ENCODE peak calls at places on chromosomes 12 and 14, in five cellular contexts. One of them, this sample, is unnamed.

GRCh38 chr12:46677749-46678148 is 148.0 kb downstream of the SLC38A4 start:
- DNase-seq in K562: peak; percentile 19
- DNase-seq in HepG2: peak; percentile 66
- DNase-seq in H1: no peak
- DNase-seq in SK-N-SH: peak; percentile 9
- DNase-seq in this sample: no peak

GRCh38 chr12:63400746-63401145 is 249.7 kb upstream of the AVPR1A start:
- DNase-seq in HepG2: peak; percentile 45
- DNase-seq in H1: no peak
- DNase-seq in SK-N-SH: no peak
- DNase-seq in K562: no peak
- DNase-seq in this sample: no peak

GRCh38 chr14:69317780-69318179 is 57.8 kb downstream of the GALNT16 start:
- DNase-seq in K562: no peak
- DNase-seq in HepG2: no peak
- DNase-seq in SK-N-SH: no peak
- DNase-seq in H1: no peak
- DNase-seq in this sample: no peak

GRCh38 chr14:105023791-105024480 is 3.1 kb upstream of the CDCA4 start:
- DNase-seq in SK-N-SH: no peak
- DNase-seq in HepG2: no peak
- DNase-seq in H1: no peak
- DNase-seq in K562: no peak
- DNase-seq in this sample: peak; percentile 18

GRCh38 chr14:53655080-53655785 is 301.4 kb downstream of the BMP4 start:
- DNase-seq in HepG2: no peak
- DNase-seq in K562: no peak
- DNase-seq in SK-N-SH: no peak
- DNase-seq in H1: no peak
- DNase-seq in this sample: no peak

GRCh38 chr14:94380225-94381148 is 7.9 kb downstream of the SERPINA1 start:
- DNase-seq in H1: no peak
- DNase-seq in HepG2: no peak
- DNase-seq in SK-N-SH: no peak
- DNase-seq in K562: no peak
- DNase-seq in this sample: no peak

GRCh38 chr14:91154851-91155625 is 41.2 kb downstream of the DGLUCY start:
- DNase-seq in SK-N-SH: peak; percentile 40
- DNase-seq in HepG2: no peak
- DNase-seq in H1: no peak
- DNase-seq in K562: peak; percentile 40
- DNase-seq in this sample: peak; percentile 29

GRCh38 chr12:108232565-108232964 is 103.5 kb downstream of the WSCD2 start:
- DNase-seq in H1: no peak
- DNase-seq in HepG2: no peak
- DNase-seq in SK-N-SH: no peak
- DNase-seq in K562: no peak
- DNase-seq in this sample: peak; percentile 6

GRCh38 chr14:76489667-76490066 is 113.7 kb downstream of the ESRRB start:
- DNase-seq in SK-N-SH: no peak
- DNase-seq in K562: no peak
- DNase-seq in HepG2: no peak
- DNase-seq in H1: no peak
- DNase-seq in this sample: no peak

GRCh38 chr12:19529933-19530630 is 90.8 kb downstream of the AEBP2 start:
- DNase-seq in SK-N-SH: peak; percentile 62
- DNase-seq in H1: no peak
- DNase-seq in HepG2: no peak
- DNase-seq in K562: no peak
- DNase-seq in this sample: no peak

GRCh38 chr12:22656376-22656775 is 31.4 kb downstream of the ETNK1 start:
- DNase-seq in H1: no peak
- DNase-seq in K562: no peak
- DNase-seq in SK-N-SH: no peak
- DNase-seq in HepG2: no peak
- DNase-seq in this sample: no peak
- TF ChIP-seq JUND in H1: no peak
- TF ChIP-seq JUND in K562: no peak
- TF ChIP-seq JUND in SK-N-SH: no peak
- TF ChIP-seq JUND in HepG2: no peak
- TF ChIP-seq JUND in this sample: no peak

GRCh38 chr12:47900480-47901129 is 4.2 kb downstream of the VDR start:
- DNase-seq in HepG2: peak; percentile 86
- DNase-seq in K562: no peak
- DNase-seq in SK-N-SH: no peak
- DNase-seq in H1: no peak
- DNase-seq in this sample: peak; percentile 29
- H3K4me2 ChIP-seq in HepG2: peak overlapping the region; percentile 35
- H3K4me2 ChIP-seq in K562: no peak overlapping the region
- H3K4me2 ChIP-seq in SK-N-SH: no peak overlapping the region
- H3K4me2 ChIP-seq in H1: no peak overlapping the region
- H3K4me2 ChIP-seq in this sample: no peak overlapping the region

GRCh38 chr14:99633913-99634312 is 11.0 kb upstream of the HHIPL1 start:
- DNase-seq in SK-N-SH: no peak
- DNase-seq in HepG2: no peak
- DNase-seq in K562: no peak
- DNase-seq in H1: no peak
- DNase-seq in this sample: no peak
- TF ChIP-seq JUND in SK-N-SH: no peak
- TF ChIP-seq JUND in HepG2: no peak
- TF ChIP-seq JUND in K562: no peak
- TF ChIP-seq JUND in H1: no peak
- TF ChIP-seq JUND in this sample: no peak

GRCh38 chr12:1529228-1529861 is 65.0 kb downstream of the FBXL14 start:
- DNase-seq in HepG2: no peak
- DNase-seq in H1: no peak
- DNase-seq in K562: no peak
- DNase-seq in SK-N-SH: no peak
- DNase-seq in this sample: no peak
- H3K4me2 ChIP-seq in HepG2: no peak overlapping the region
- H3K4me2 ChIP-seq in H1: peak overlapping the region; percentile 67
- H3K4me2 ChIP-seq in K562: no peak overlapping the region
- H3K4me2 ChIP-seq in SK-N-SH: peak overlapping the region; percentile 93
- H3K4me2 ChIP-seq in this sample: no peak overlapping the region

GRCh38 chr12:127728285-127728684 is 538.7 kb upstream of the TMEM132C start:
- DNase-seq in K562: no peak
- DNase-seq in HepG2: no peak
- DNase-seq in SK-N-SH: no peak
- DNase-seq in H1: no peak
- DNase-seq in this sample: no peak
- TF ChIP-seq JUND in K562: no peak
- TF ChIP-seq JUND in HepG2: no peak
- TF ChIP-seq JUND in SK-N-SH: no peak
- TF ChIP-seq JUND in H1: no peak
- TF ChIP-seq JUND in this sample: no peak

DNA sequence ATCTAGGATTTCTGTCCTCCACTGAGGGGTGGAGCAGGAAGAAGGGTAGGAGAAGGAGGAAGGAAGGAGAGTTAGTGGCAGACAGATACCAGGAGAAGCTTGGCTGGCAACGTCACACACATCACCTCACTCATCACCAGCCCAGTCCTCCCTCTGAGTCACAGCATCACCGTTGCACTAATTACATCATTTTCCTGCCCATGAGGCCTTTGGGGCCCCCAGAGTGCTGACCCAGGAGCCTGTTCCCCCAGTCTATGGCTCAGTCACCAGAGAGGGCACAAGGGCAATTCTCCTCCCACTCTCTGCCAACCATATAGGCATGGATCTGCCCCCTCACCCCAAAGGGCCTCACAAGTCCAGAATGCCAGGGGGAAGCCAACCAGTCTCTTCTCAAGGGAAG is 4.6 kb downstream of the RND1 start:
- DNase-seq in K562: no peak
- DNase-seq in HepG2: no peak
- DNase-seq in SK-N-SH: no peak
- DNase-seq in H1: no peak
- DNase-seq in this sample: no peak
- H3K4me2 ChIP-seq in K562: no peak overlapping the region
- H3K4me2 ChIP-seq in HepG2: no peak overlapping the region
- H3K4me2 ChIP-seq in SK-N-SH: no peak overlapping the region
- H3K4me2 ChIP-seq in H1: no peak overlapping the region
- H3K4me2 ChIP-seq in this sample: no peak overlapping the region

DNA sequence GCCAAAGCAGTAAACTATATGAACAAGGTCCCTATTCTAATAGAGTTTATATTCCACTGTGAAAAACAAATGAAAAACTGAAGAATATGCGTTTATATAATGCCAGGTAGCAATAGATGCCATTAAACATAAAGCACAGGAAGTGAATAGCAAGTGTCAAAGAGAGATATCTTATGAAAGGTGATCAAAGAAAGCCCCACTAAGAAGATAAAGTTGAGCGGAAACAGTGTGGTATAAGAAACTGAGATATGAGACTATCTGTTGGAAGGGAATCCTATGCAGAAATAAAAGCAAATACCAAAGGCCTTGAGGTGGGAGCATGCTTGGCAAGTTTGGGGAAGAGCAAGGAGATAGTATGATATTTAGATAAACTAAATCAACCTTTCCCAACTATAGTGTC is 123.1 kb upstream of the FAR2 start:
- DNase-seq in K562: no peak
- DNase-seq in SK-N-SH: no peak
- DNase-seq in HepG2: no peak
- DNase-seq in H1: no peak
- DNase-seq in this sample: no peak
- TF ChIP-seq JUND in K562: no peak
- TF ChIP-seq JUND in SK-N-SH: no peak
- TF ChIP-seq JUND in HepG2: no peak
- TF ChIP-seq JUND in H1: no peak
- TF ChIP-seq JUND in this sample: no peak

DNA sequence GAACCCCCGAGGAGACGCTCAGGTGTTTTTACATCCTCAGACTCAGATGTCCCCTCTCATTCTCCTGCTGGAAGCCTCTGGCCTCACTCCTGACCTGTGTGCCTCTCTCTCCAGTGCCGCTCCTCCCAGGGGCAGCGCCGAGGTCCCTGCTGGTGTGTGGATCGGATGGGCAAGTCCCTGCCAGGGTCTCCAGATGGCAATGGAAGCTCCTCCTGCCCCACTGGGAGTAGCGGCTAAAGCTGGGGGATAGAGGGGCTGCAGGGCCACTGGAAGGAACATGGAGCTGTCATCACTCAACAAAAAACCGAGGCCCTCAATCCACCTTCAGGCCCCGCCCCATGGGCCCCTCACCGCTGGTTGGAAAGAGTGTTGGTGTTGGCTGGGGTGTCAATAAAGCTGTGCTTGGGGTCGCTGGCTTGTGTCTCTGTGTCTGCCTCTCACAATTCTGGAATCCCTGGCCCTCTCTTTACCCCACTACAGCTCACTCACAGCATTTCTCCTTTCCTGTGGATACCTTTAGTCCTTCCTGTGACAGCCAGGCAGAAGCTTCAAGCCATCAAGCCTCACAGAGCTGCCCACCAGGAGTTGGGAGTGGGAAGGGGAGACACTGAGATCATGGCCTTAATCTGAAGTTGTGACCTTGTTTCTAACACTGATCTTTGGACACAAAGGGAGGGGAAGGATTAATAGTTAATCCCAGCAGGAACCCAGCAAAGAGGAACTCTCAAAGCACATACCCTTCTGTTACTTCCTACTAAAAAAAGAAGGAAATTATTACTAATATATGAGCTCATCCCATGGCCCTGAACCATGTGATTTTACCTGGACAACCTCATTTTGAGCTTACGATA is 1.1 kb upstream of the SOAT2 start:
- DNase-seq in HepG2: peak; percentile 79
- DNase-seq in K562: no peak
- DNase-seq in SK-N-SH: no peak
- DNase-seq in H1: no peak
- DNase-seq in this sample: no peak
- H3K4me2 ChIP-seq in HepG2: peak overlapping the region; percentile 92
- H3K4me2 ChIP-seq in K562: no peak overlapping the region
- H3K4me2 ChIP-seq in SK-N-SH: no peak overlapping the region
- H3K4me2 ChIP-seq in H1: no peak overlapping the region
- H3K4me2 ChIP-seq in this sample: no peak overlapping the region

GRCh38 chr12:130240831-130241590 is 78.7 kb downstream of the FZD10 start:
- DNase-seq in K562: no peak
- DNase-seq in HepG2: no peak
- DNase-seq in H1: no peak
- DNase-seq in SK-N-SH: peak; percentile 39
- DNase-seq in this sample: no peak

DNA sequence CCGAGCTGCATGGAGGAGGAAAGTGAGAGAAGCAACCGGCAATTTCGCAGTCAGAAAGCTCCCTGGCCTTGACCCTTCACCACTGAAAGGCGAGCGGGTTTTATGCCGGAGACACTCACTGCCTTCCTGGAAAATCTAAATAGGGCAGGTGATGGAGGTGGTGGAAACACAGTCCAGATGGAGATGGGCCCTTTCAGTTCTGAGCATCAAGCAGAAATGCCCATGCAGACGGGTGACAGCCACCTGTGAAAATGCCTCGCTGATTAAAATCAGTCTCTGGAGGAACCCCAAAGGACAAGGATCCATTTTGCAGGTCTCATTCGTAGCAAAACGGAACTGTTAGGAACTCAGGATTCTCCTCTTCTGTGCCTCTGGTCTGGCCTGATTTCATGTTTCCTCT is 74.2 kb downstream of the FZD10 start:
- DNase-seq in K562: no peak
- DNase-seq in HepG2: no peak
- DNase-seq in H1: no peak
- DNase-seq in SK-N-SH: no peak
- DNase-seq in this sample: no peak
- TF ChIP-seq JUND in K562: no peak
- TF ChIP-seq JUND in HepG2: no peak
- TF ChIP-seq JUND in H1: no peak
- TF ChIP-seq JUND in SK-N-SH: no peak
- TF ChIP-seq JUND in this sample: no peak